ENCODE peak calls at places on chromosomes 3 and 15, in four cellular contexts. One of them, this sample, is unnamed.

GRCh38 chr3:105518806-105519418 is 152.2 kb downstream of the ALCAM start:
- DNase-seq in RWPE1: peak
- DNase-seq in heart right ventricle: no peak
- DNase-seq in thyroid gland: peak
- DNase-seq in this sample: peak

GRCh38 chr3:165259518-165260193 is 63.5 kb upstream of the SLITRK3 start:
- DNase-seq in RWPE1: peak
- DNase-seq in heart right ventricle: no peak
- DNase-seq in thyroid gland: no peak
- DNase-seq in this sample: peak

GRCh38 chr3:170470063-170471006 is 51.7 kb downstream of the CLDN11 start:
- DNase-seq in RWPE1: no peak
- DNase-seq in heart right ventricle: no peak
- DNase-seq in thyroid gland: no peak
- DNase-seq in this sample: no peak

GRCh38 chr3:158105710-158106438 is at the start of gene SHOX2:
- DNase-seq in RWPE1: no peak
- DNase-seq in heart right ventricle: peak
- DNase-seq in thyroid gland: no peak
- DNase-seq in this sample: peak

GRCh38 chr15:51796777-51797474 is 32.5 kb upstream of the TMOD3 start:
- DNase-seq in RWPE1: no peak
- DNase-seq in heart right ventricle: no peak
- DNase-seq in thyroid gland: no peak
- DNase-seq in this sample: peak

GRCh38 chr3:182738583-182739514 is 54.5 kb upstream of the ATP11B start:
- DNase-seq in RWPE1: peak
- DNase-seq in heart right ventricle: no peak
- DNase-seq in thyroid gland: peak
- DNase-seq in this sample: peak

GRCh38 chr3:52809821-52810377 is 15.3 kb downstream of the ITIH3 start:
- DNase-seq in RWPE1: no peak
- DNase-seq in heart right ventricle: no peak
- DNase-seq in thyroid gland: no peak
- DNase-seq in this sample: no peak

GRCh38 chr3:13115991-13116390 is 42.8 kb upstream of the IQSEC1 start:
- DNase-seq in RWPE1: no peak
- DNase-seq in heart right ventricle: no peak
- DNase-seq in thyroid gland: no peak
- DNase-seq in this sample: no peak

GRCh38 chr3:623914-624545 is 427.5 kb downstream of the CHL1 start:
- DNase-seq in RWPE1: no peak
- DNase-seq in heart right ventricle: no peak
- DNase-seq in thyroid gland: no peak
- DNase-seq in this sample: no peak

GRCh38 chr3:56468184-56469106 is at the start of gene ERC2:
- DNase-seq in RWPE1: peak
- DNase-seq in heart right ventricle: peak
- DNase-seq in thyroid gland: peak
- DNase-seq in this sample: peak

GRCh38 chr3:99468918-99469317 is 169.5 kb upstream of the COL8A1 start:
- DNase-seq in RWPE1: no peak
- DNase-seq in heart right ventricle: no peak
- DNase-seq in thyroid gland: no peak
- DNase-seq in this sample: no peak

GRCh38 chr3:58190291-58190690 is 20.5 kb downstream of the DNASE1L3 start:
- DNase-seq in RWPE1: no peak
- DNase-seq in heart right ventricle: no peak
- DNase-seq in thyroid gland: no peak
- DNase-seq in this sample: no peak

GRCh38 chr3:144015133-144015532 is 43.5 kb downstream of the DIPK2A start:
- DNase-seq in RWPE1: no peak
- DNase-seq in heart right ventricle: no peak
- DNase-seq in thyroid gland: no peak
- DNase-seq in this sample: no peak

DNA sequence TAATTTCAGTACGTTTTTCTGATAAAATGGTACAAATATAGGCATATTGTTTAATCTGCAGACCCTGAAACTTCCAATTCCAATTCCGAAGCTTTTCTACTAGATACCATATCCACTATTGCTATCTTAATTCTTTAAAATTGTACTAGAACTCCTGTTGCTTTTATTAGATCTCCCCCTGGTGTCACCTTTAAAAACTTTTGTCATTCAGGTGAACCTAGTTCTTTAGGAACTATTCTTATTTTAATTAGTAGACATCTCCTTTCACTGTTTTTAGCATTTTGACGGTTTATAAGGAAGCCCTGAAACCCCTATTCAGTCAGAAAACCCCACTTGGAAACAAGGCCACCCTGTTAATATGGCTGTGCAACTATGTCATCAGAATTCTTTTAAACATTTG is 22.3 kb downstream of the C2CD4B start:
- DNase-seq in RWPE1: no peak
- DNase-seq in heart right ventricle: no peak
- DNase-seq in thyroid gland: no peak
- DNase-seq in this sample: peak
- TF ChIP-seq CTCF in RWPE1: no peak
- TF ChIP-seq CTCF in heart right ventricle: no peak
- TF ChIP-seq CTCF in thyroid gland: no peak
- TF ChIP-seq CTCF in this sample: no peak

GRCh38 chr3:111299070-111299672 is 227.6 kb downstream of the NECTIN3 start:
- DNase-seq in RWPE1: no peak
- DNase-seq in heart right ventricle: no peak
- DNase-seq in thyroid gland: no peak
- DNase-seq in this sample: peak
- TF ChIP-seq CTCF in RWPE1: no peak
- TF ChIP-seq CTCF in heart right ventricle: no peak
- TF ChIP-seq CTCF in thyroid gland: no peak
- TF ChIP-seq CTCF in this sample: no peak

GRCh38 chr3:115861166-115861733 is 237.9 kb downstream of the GAP43 start:
- DNase-seq in RWPE1: no peak
- DNase-seq in heart right ventricle: no peak
- DNase-seq in thyroid gland: no peak
- DNase-seq in this sample: no peak
- TF ChIP-seq CTCF in RWPE1: no peak
- TF ChIP-seq CTCF in heart right ventricle: no peak
- TF ChIP-seq CTCF in thyroid gland: no peak
- TF ChIP-seq CTCF in this sample: peak

DNA sequence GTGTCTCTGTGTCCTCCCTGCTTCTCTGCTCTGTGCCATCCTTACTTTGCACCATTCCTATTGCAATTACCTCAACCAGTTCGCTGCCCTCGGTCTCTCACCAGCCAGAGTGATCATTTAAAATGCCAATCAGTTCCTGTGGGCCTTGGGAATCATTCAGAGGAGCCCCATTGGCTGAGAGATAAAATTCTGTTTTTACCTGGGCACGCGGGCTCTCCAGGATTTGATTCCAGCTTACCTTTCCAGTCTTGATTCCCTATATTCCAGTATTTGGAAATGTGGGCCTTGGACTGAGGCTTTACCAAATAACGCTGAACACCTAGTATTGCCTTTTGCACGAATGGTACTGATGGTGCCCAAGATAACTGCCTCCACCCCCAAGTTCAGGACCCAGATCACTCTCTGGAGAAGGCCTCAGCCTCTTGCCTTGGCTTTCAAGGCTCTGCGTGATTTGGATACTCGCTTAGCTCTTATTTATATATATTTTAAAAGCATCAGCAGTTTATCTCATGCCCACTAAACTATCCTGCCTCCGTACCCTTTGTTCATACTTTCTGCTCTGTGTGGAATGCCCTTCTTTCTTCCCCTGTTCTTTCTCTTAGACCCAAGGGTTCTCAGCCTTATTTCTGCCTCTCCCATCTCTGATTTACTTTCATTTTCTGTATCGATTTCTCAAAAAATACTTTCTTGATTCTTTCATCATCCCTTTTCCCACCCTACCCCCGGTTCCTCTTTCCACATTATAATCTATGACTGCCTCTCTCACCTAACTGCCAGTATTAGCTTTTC is 905 bp downstream of the PSMA4 start:
- DNase-seq in RWPE1: peak
- DNase-seq in heart right ventricle: no peak
- DNase-seq in thyroid gland: no peak
- DNase-seq in this sample: no peak
- TF ChIP-seq CTCF in RWPE1: no peak
- TF ChIP-seq CTCF in heart right ventricle: no peak
- TF ChIP-seq CTCF in thyroid gland: no peak
- TF ChIP-seq CTCF in this sample: no peak

GRCh38 chr15:44298878-44299277 is 10.4 kb downstream of the GOLM2 start:
- DNase-seq in RWPE1: peak
- DNase-seq in heart right ventricle: no peak
- DNase-seq in thyroid gland: no peak
- DNase-seq in this sample: peak
- TF ChIP-seq CTCF in RWPE1: no peak
- TF ChIP-seq CTCF in heart right ventricle: no peak
- TF ChIP-seq CTCF in thyroid gland: no peak
- TF ChIP-seq CTCF in this sample: peak

DNA sequence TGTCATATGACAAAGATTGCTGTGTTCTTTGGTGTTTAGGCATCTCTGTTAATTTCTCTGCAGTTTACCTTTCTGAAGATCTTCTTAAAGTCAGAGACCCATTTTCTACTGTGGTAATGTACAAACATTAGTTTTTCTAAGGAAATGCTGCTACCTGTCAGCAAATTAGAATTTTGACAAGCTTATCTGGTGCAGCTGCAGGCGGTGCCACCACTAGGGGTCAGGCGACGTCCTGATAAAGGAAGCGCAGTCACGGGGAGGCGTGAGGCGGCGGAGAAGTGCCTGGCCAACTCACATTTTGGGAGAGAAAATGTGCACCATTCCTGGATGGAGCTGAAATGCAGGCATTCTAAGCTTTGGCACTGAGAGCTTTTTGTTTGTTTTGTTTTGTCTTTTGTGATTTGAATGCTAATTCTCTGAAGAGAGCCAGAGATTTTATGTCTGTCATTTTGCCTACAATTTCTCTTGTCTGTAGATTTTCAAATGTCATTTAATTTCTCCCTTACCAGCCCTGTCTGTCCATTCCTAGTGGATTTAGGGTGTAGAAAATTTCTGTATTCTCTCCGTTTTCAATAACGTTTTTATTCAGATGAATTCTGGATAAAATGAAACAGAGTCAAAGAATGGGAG is 24.9 kb upstream of the SIAH2 start:
- DNase-seq in RWPE1: peak
- DNase-seq in heart right ventricle: peak
- DNase-seq in thyroid gland: peak
- DNase-seq in this sample: peak
- TF ChIP-seq CTCF in RWPE1: peak
- TF ChIP-seq CTCF in heart right ventricle: peak
- TF ChIP-seq CTCF in thyroid gland: peak
- TF ChIP-seq CTCF in this sample: peak

GRCh38 chr15:30918366-30918765 is 14.7 kb downstream of the FAN1 start:
- DNase-seq in RWPE1: no peak
- DNase-seq in heart right ventricle: no peak
- DNase-seq in thyroid gland: no peak
- DNase-seq in this sample: no peak

GRCh38 chr15:30917675-30918074 is 14.0 kb downstream of the FAN1 start:
- DNase-seq in RWPE1: no peak
- DNase-seq in heart right ventricle: no peak
- DNase-seq in thyroid gland: no peak
- DNase-seq in this sample: no peak

GRCh38 chr15:30919877-30920550 is 16.3 kb downstream of the FAN1 start:
- DNase-seq in RWPE1: no peak
- DNase-seq in heart right ventricle: no peak
- DNase-seq in thyroid gland: no peak
- DNase-seq in this sample: no peak

GRCh38 chr15:30913761-30914160 is 10.0 kb downstream of the FAN1 start:
- DNase-seq in RWPE1: no peak
- DNase-seq in heart right ventricle: no peak
- DNase-seq in thyroid gland: no peak
- DNase-seq in this sample: no peak

GRCh38 chr15:30917013-30917412 is 13.3 kb downstream of the FAN1 start:
- DNase-seq in RWPE1: no peak
- DNase-seq in heart right ventricle: no peak
- DNase-seq in thyroid gland: no peak
- DNase-seq in this sample: no peak
- TF ChIP-seq CTCF in RWPE1: no peak
- TF ChIP-seq CTCF in heart right ventricle: no peak
- TF ChIP-seq CTCF in thyroid gland: no peak
- TF ChIP-seq CTCF in this sample: no peak

GRCh38 chr3:44060164-44060563 is 181.5 kb upstream of the TOPAZ1 start:
- DNase-seq in RWPE1: no peak
- DNase-seq in heart right ventricle: no peak
- DNase-seq in thyroid gland: peak
- DNase-seq in this sample: no peak
- TF ChIP-seq CTCF in RWPE1: no peak
- TF ChIP-seq CTCF in heart right ventricle: no peak
- TF ChIP-seq CTCF in thyroid gland: no peak
- TF ChIP-seq CTCF in this sample: no peak

This sample was measured in epithelial cell of esophagus.